ENCODE peak calls at places on chromosomes 16 and 17, in four cellular contexts. D, A, S and P are unnamed samples. For H3K4me1, the result is how much of the 10 kb centered on the place peaks cover.

GRCh38 chr16:31404353-31405064 is 11.4 kb downstream of the ITGAD start:
- DNase-seq in S (no peak), D (no peak), A (no peak), P (no peak)

GRCh38 chr17:15236281-15237105 is 28.6 kb downstream of the PMP22 start:
- DNase-seq in A (no peak), S (no peak), D (no peak), P (no peak)

GRCh38 chr16:48049832-48050231 is 106.0 kb downstream of the ABCC12 start:
- DNase-seq in D (no peak), A (no peak), S (no peak), P (no peak)

GRCh38 chr17:51079049-51079448 is 41.6 kb downstream of the SPAG9 start:
- DNase-seq in D (no peak), S (no peak), A (no peak), P (no peak)

GRCh38 chr17:1865252-1866037 is 35.6 kb downstream of the RPA1 start:
- DNase-seq in S (no peak), D (peak), A (no peak), P (peak)

GRCh38 chr17:77691216-77692085 is 267.1 kb upstream of the TNRC6C start:
- DNase-seq in S (no peak), D (peak), A (no peak), P (no peak)

GRCh38 chr16:23104032-23104955 is 45.0 kb downstream of the USP31 start:
- DNase-seq in S (no peak), A (no peak), D (no peak), P (no peak)

GRCh38 chr16:66299349-66299748 is 67.1 kb upstream of the CDH5 start:
- DNase-seq in A (no peak), D (no peak), S (no peak), P (no peak)

GRCh38 chr17:50676065-50676975 is 31.4 kb downstream of the ANKRD40 start:
- DNase-seq in D (no peak), A (no peak), S (no peak), P (no peak)

GRCh38 chr17:74445156-74445555 is 13.3 kb downstream of the GPRC5C start:
- DNase-seq in S (no peak), A (no peak), D (no peak), P (no peak)

GRCh38 chr17:40561871-40562611 is 3.2 kb downstream of the CCR7 start:
- DNase-seq in S (no peak), D (peak), A (no peak), P (no peak)

GRCh38 chr16:7350801-7351200 is 18.2 kb downstream of the RBFOX1 start:
- DNase-seq in D (no peak), A (no peak), S (no peak), P (no peak)

GRCh38 chr17:45962221-45962972 is 36.7 kb upstream of the STH start:
- DNase-seq in D (no peak), A (no peak), S (no peak), P (no peak)

GRCh38 chr16:89706446-89707260 is 5.1 kb upstream of the SPATA2L start:
- DNase-seq in D (no peak), A (no peak), S (no peak), P (no peak)

GRCh38 chr16:19001788-19002187 is 18.1 kb downstream of the TMC7 start:
- DNase-seq in D (no peak), S (no peak), A (no peak), P (no peak)

GRCh38 chr17:7650509-7651096 is at the start of gene ATP1B2:
- DNase-seq in A (no peak), D (peak), S (peak), P (peak)

GRCh38 chr16:83143788-83144187 is 517.0 kb downstream of the CDH13 start:
- DNase-seq in D (no peak), S (no peak), A (no peak), P (no peak)

GRCh38 chr17:65529040-65529633 is 32.3 kb downstream of the AXIN2 start:
- DNase-seq in S (no peak), A (no peak), D (no peak), P (no peak)

GRCh38 chr16:20441221-20441620 is 10.1 kb upstream of the ACSM2A start:
- DNase-seq in S (no peak), D (no peak), A (no peak), P (no peak)

GRCh38 chr17:69058165-69058564 is 2.6 kb downstream of the ABCA9 start:
- DNase-seq in S (no peak), A (no peak), D (no peak), P (peak)

GRCh38 chr16:30797670-30798309 is 10.8 kb upstream of the ZNF629 start:
- DNase-seq in S (no peak), D (peak), A (no peak), P (no peak)

GRCh38 chr17:20944014-20944905 is 98.6 kb downstream of the USP22 start:
- DNase-seq in S (no peak), D (peak), A (no peak), P (peak)

GRCh38 chr17:77859035-77859360 is 99.5 kb upstream of the TNRC6C start:
- DNase-seq in A (no peak), S (no peak), D (no peak), P (no peak)

GRCh38 chr16:70437017-70437581 is 1.8 kb downstream of the ST3GAL2 start:
- DNase-seq in D (peak), A (no peak), S (no peak), P (no peak)

GRCh38 chr16:23149267-23149992 is at the start of gene USP31:
- DNase-seq in A (peak), D (peak), S (peak), P (peak)

GRCh38 chr17:39195568-39196160 is 1.8 kb downstream of the CACNB1 start:
- DNase-seq in S (no peak), D (peak), A (no peak), P (no peak)
- H3K4me3 ChIP-seq in S (peak), D (peak), A (peak), P (no peak)

GRCh38 chr16:67466581-67466980 is 14.4 kb downstream of the ATP6V0D1 start:
- DNase-seq in A (no peak), S (no peak), D (no peak), P (no peak)

GRCh38 chr16:67462279-67462655 is 18.7 kb downstream of the ATP6V0D1 start:
- DNase-seq in S (no peak), A (no peak), D (no peak), P (no peak)

GRCh38 chr16:67463059-67463458 is 17.9 kb downstream of the ATP6V0D1 start:
- DNase-seq in A (no peak), S (no peak), D (no peak), P (no peak)

GRCh38 chr16:67463691-67464090 is 17.3 kb downstream of the ATP6V0D1 start:
- DNase-seq in S (no peak), D (no peak), A (no peak), P (no peak)

GRCh38 chr16:67464565-67464964 is 16.4 kb downstream of the ATP6V0D1 start:
- DNase-seq in S (peak), A (no peak), D (no peak), P (no peak)
- H3K27ac ChIP-seq in S (peak), A (no peak), D (no peak), P (no peak)

DNA sequence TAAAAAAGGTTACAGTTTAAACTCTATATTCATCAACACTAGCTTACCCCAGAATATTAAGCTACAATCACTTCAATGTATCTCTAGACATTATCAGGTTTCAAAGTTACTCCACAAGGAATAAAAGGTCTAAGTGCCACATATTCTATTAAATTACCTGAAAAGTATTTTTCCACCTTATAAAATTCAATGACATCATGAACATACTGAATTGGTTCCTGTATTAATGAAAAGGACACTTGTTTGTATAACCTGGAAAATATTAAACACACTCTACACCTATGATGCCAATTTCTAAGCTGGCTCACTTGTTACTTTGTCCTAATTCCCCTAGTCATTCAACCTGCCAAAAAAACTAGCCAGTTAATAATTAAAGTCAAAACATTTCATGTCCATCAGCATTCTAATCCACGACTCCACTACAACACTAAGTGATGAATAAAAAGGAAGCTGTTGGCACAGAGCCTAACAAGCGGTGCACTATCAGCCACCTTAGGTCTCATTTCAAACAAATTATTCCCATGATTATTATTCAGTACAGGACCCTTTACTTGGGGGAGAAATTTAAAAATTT is 12.2 kb downstream of the MED13 start:
- DNase-seq in A (no peak), S (no peak), D (no peak), P (no peak)
- H3K4me1 ChIP-seq in A (under half), S (under half), D (under half), P (under half)

GRCh38 chr17:42563543-42563942 is 1.6 kb downstream of the COASY start:
- DNase-seq in A (no peak), D (no peak), S (no peak), P (no peak)
- H3K4me3 ChIP-seq in A (peak), D (peak), S (peak), P (no peak)

GRCh38 chr17:48515925-48516900 is 14.6 kb downstream of the HOXB1 start:
- DNase-seq in D (no peak), A (no peak), S (no peak), P (no peak)
- H3K27ac ChIP-seq in D (no peak), A (no peak), S (no peak), P (no peak)

GRCh38 chr16:75106351-75107274 is 10.0 kb downstream of the LDHD start:
- DNase-seq in A (no peak), D (no peak), S (no peak), P (no peak)

GRCh38 chr16:75109732-75110243 is 6.8 kb downstream of the LDHD start:
- DNase-seq in A (no peak), D (peak), S (peak), P (no peak)

GRCh38 chr16:75110637-75111513 is 5.7 kb downstream of the LDHD start:
- DNase-seq in S (peak), D (peak), A (peak), P (peak)

GRCh38 chr16:75107505-75107904 is 9.1 kb downstream of the LDHD start:
- DNase-seq in A (no peak), S (no peak), D (no peak), P (no peak)

DNA sequence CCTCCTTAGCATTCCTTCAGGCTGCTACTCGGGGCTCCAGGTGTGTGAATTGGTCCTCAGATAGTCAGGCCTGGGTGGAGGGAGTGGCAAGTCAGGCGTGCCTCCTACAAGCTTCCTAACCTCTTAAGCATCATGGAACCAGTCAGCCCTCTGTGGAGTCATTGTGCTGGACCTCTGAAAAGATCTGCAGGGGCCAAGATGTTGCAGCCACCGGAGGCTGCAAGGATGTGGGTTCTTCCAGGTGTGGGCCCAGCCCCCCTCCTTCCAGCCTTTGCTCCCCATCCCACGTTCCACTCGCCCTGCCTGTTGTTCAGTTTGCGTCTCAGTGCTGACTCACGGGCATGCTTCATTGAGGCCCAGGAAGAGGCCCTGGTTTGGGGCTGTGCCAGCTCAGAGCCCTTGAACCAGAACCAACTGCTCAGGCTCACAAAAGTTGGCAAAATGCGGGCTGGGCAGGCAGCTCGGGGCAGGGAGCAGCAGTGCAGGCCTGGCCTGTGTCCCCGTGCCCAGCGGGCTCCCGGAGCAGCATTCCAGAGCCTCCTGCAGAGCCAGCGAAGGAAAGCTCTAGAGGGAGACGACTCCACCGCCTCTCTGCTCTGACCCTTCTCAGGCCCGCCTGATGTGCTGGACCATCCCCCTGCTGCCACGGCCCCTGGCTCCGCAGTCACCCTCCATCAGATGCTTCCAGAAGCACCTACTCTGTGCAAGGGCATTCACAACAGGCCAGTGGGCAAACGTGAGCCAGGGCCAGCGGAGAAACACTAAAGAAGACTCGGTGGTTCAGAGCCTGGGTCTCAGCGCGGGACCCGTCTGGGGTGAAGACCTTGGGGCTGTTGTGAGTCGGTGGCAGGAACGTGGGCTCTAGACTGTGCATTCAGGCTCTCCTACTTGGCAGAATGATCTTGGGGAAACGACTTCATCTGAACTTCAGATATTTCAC is 7.5 kb downstream of the LDHD start:
- DNase-seq in A (peak), D (peak), S (peak), P (no peak)
- H3K4me1 ChIP-seq in A (under half), D (half or more), S (half or more), P (under half)

GRCh38 chr16:54509406-54509931 is 222.9 kb upstream of the IRX3 start:
- DNase-seq in A (no peak), S (no peak), D (no peak), P (no peak)

GRCh38 chr16:54507091-54507490 is 220.5 kb upstream of the IRX3 start:
- DNase-seq in A (no peak), S (no peak), D (no peak), P (no peak)

GRCh38 chr16:54512461-54512860 is 225.9 kb upstream of the IRX3 start:
- DNase-seq in D (no peak), A (no peak), S (no peak), P (no peak)

GRCh38 chr16:54511181-54511731 is 224.7 kb upstream of the IRX3 start:
- DNase-seq in A (no peak), D (no peak), S (no peak), P (no peak)

DNA sequence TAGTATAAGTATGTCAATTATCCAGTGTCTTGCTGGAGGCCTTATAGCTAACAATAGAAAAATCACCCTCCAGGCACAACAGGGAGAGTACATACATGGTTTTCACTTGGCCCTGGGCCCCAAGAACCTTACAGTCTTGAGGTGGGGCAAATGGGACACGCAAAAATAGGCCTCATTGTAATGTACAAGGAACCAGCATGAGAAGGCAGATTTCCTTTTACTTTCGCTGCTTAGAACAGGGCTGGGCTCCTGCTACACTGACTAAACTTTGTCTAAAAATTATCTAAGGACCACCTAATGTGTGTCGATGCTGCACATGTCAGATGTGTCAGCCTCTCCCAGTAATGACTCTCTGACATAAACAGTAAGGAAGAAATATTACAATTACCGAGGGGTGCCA is 224.0 kb upstream of the IRX3 start:
- DNase-seq in D (no peak), A (no peak), S (no peak), P (no peak)
- H3K4me3 ChIP-seq in D (no peak), A (no peak), S (no peak), P (no peak)

GRCh38 chr17:8791910-8792270 is 7.3 kb downstream of the MFSD6L start:
- DNase-seq in A (no peak), D (no peak), S (no peak), P (no peak)
- H3K27ac ChIP-seq in A (no peak), D (no peak), S (no peak), P (no peak)

GRCh38 chr17:17898673-17899072 is 61.9 kb upstream of the SREBF1 start:
- DNase-seq in D (no peak), A (no peak), S (no peak), P (no peak)

GRCh38 chr17:17896746-17897145 is 60.0 kb upstream of the SREBF1 start:
- DNase-seq in D (no peak), A (no peak), S (no peak), P (no peak)

GRCh38 chr17:17897442-17897841 is 60.7 kb upstream of the SREBF1 start:
- DNase-seq in S (no peak), A (no peak), D (peak), P (no peak)

GRCh38 chr17:17900615-17901520 is 64.1 kb upstream of the SREBF1 start:
- DNase-seq in D (no peak), A (peak), S (peak), P (no peak)

DNA sequence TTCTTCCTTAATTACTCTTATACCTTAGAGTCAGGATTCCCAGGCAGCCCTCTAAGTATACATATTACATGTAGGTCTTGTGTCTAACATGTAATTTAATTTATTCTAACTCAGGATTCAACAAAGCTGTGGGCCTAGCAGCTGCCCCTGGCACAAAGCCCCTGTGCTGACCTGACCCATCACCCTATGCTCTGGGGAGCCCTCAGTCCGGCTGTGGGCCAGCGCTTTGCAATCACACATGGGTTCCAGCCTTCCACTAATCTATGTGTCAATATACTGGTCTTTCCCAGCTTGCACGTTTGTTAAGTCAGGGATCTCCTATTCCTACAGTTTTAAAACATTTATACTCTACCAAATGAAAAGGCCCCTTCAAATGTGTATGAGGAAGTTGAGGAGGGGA is 62.7 kb upstream of the SREBF1 start:
- DNase-seq in S (no peak), A (no peak), D (no peak), P (no peak)
- H3K4me1 ChIP-seq in S (under half), A (under half), D (under half), P (under half)